ENCODE peak calls at places on chromosome 16, in five cellular contexts. M is activated T-cell treated with anti-CD3 and anti-CD28 coated beads, Interleukin-2, amount 50 U/mL, for 72 hours; D is stimulated activated CD4-positive, alpha-beta T cell treated with anti-CD3 and anti-CD28 coated beads, Interleukin-1b, Interleukin-23, amount 100 ng/mL, for 1 hour; P is neural crest cell; B is A172. Z is an unnamed sample.
A peak's percentile ranks its signal among the peaks of the same experiment; 100 is the strongest.

GRCh38 chr16:53282975-53283946 is 151.0 kb upstream of the RBL2 start:
- DNase-seq in M (no peak), B (peak; percentile 50), D (no peak), P (no peak), Z (no peak)

GRCh38 chr16:11682655-11683096 is 14.4 kb downstream of the SNN start:
- DNase-seq in D (no peak), M (no peak), B (peak; percentile 92), P (no peak), Z (no peak)

GRCh38 chr16:48409839-48410610 is 24.8 kb upstream of the SIAH1 start:
- DNase-seq in B (peak; percentile 85), P (no peak), M (no peak), D (no peak), Z (no peak)

GRCh38 chr16:80027007-80027965 is 426.7 kb upstream of the MAF start:
- DNase-seq in B (peak; percentile 99), D (peak; percentile 7), P (peak; percentile 12), M (peak; percentile 52), Z (no peak)

GRCh38 chr16:22683258-22683657 is 130.7 kb upstream of the HS3ST2 start:
- DNase-seq in P (no peak), B (no peak), D (no peak), M (no peak), Z (no peak)

GRCh38 chr16:54208262-54208661 is 78.3 kb downstream of the IRX3 start:
- DNase-seq in B (no peak), M (no peak), P (no peak), D (no peak), Z (no peak)

GRCh38 chr16:13436641-13437423 is 483.1 kb upstream of the ERCC4 start:
- DNase-seq in M (no peak), B (peak; percentile 83), P (no peak), D (no peak), Z (no peak)

GRCh38 chr16:84156342-84156784 is 11.3 kb downstream of the DNAAF1 start:
- DNase-seq in P (no peak), M (no peak), D (no peak), B (peak; percentile 54), Z (no peak)

GRCh38 chr16:59259074-59259963 is 525.2 kb upstream of the GOT2 start:
- DNase-seq in P (no peak), M (peak; percentile 28), D (no peak), B (peak; percentile 25), Z (no peak)

GRCh38 chr16:3640207-3640606 is 14.3 kb upstream of the DNASE1 start:
- DNase-seq in B (no peak), P (no peak), D (no peak), M (no peak), Z (no peak)

GRCh38 chr16:2429771-2430663 is 770 bp downstream of the CCNF start:
- DNase-seq in P (no peak), M (peak; percentile 24), B (no peak), D (no peak), Z (no peak)

GRCh38 chr16:9003322-9003721 is 39.6 kb upstream of the USP7 start:
- DNase-seq in M (no peak), P (no peak), D (no peak), B (no peak), Z (no peak)